ENCODE peak calls at places on chromosomes 5 and 9, in nine cellular contexts. One of them, this sample, is unnamed. For H3K27me3 and H3K4me1, the result is how much of the 10 kb centered on the place peaks cover.

GRCh38 chr5:21171038-21171437 is 1183.0 kb upstream of the CDH18 start:
- DNase-seq in HepG2: no peak
- DNase-seq in SK-N-SH: no peak
- DNase-seq in suprapubic skin: no peak
- DNase-seq in HCT116: no peak
- DNase-seq in sigmoid colon: no peak
- DNase-seq in spleen: no peak
- DNase-seq in endothelial cell of umbilical vein: no peak
- DNase-seq in H1: no peak
- DNase-seq in this sample: no peak

GRCh38 chr9:127835930-127836586 is 18.4 kb downstream of the ENG start:
- DNase-seq in spleen: no peak
- DNase-seq in endothelial cell of umbilical vein: peak
- DNase-seq in HepG2: no peak
- DNase-seq in HCT116: no peak
- DNase-seq in H1: no peak
- DNase-seq in sigmoid colon: peak
- DNase-seq in SK-N-SH: no peak
- DNase-seq in suprapubic skin: peak
- DNase-seq in this sample: no peak

GRCh38 chr5:158874343-158874742 is 225.4 kb downstream of the EBF1 start:
- DNase-seq in H1: no peak
- DNase-seq in SK-N-SH: no peak
- DNase-seq in HCT116: no peak
- DNase-seq in HepG2: no peak
- DNase-seq in suprapubic skin: no peak
- DNase-seq in sigmoid colon: no peak
- DNase-seq in endothelial cell of umbilical vein: no peak
- DNase-seq in spleen: no peak
- DNase-seq in this sample: no peak

GRCh38 chr5:124235576-124235975 is 510.9 kb downstream of the ZNF608 start:
- DNase-seq in H1: no peak
- DNase-seq in endothelial cell of umbilical vein: no peak
- DNase-seq in SK-N-SH: peak
- DNase-seq in HepG2: no peak
- DNase-seq in sigmoid colon: no peak
- DNase-seq in suprapubic skin: no peak
- DNase-seq in HCT116: no peak
- DNase-seq in spleen: no peak
- DNase-seq in this sample: no peak

GRCh38 chr5:174806729-174807128 is 82.3 kb downstream of the MSX2 start:
- DNase-seq in sigmoid colon: no peak
- DNase-seq in spleen: no peak
- DNase-seq in suprapubic skin: no peak
- DNase-seq in HCT116: no peak
- DNase-seq in HepG2: no peak
- DNase-seq in endothelial cell of umbilical vein: no peak
- DNase-seq in H1: no peak
- DNase-seq in SK-N-SH: no peak
- DNase-seq in this sample: no peak

GRCh38 chr9:34204011-34204635 is 25.3 kb downstream of the UBAP1 start:
- DNase-seq in H1: no peak
- DNase-seq in HCT116: no peak
- DNase-seq in endothelial cell of umbilical vein: no peak
- DNase-seq in suprapubic skin: no peak
- DNase-seq in spleen: no peak
- DNase-seq in SK-N-SH: no peak
- DNase-seq in sigmoid colon: no peak
- DNase-seq in HepG2: no peak
- DNase-seq in this sample: no peak

GRCh38 chr5:19314840-19315239 is 673.2 kb downstream of the CDH18 start:
- DNase-seq in suprapubic skin: peak
- DNase-seq in HCT116: no peak
- DNase-seq in sigmoid colon: no peak
- DNase-seq in spleen: no peak
- DNase-seq in HepG2: no peak
- DNase-seq in SK-N-SH: no peak
- DNase-seq in endothelial cell of umbilical vein: no peak
- DNase-seq in H1: no peak
- DNase-seq in this sample: no peak

GRCh38 chr9:136051568-136052432 is 43.3 kb downstream of the NACC2 start:
- DNase-seq in spleen: peak
- DNase-seq in SK-N-SH: peak
- DNase-seq in endothelial cell of umbilical vein: peak
- DNase-seq in HCT116: peak
- DNase-seq in sigmoid colon: peak
- DNase-seq in HepG2: peak
- DNase-seq in H1: peak
- DNase-seq in suprapubic skin: no peak
- DNase-seq in this sample: peak

GRCh38 chr9:134014946-134015345 is 10.3 kb upstream of the BRD3OS start:
- DNase-seq in suprapubic skin: no peak
- DNase-seq in endothelial cell of umbilical vein: no peak
- DNase-seq in spleen: no peak
- DNase-seq in HCT116: no peak
- DNase-seq in HepG2: no peak
- DNase-seq in sigmoid colon: no peak
- DNase-seq in H1: no peak
- DNase-seq in SK-N-SH: no peak
- DNase-seq in this sample: no peak

GRCh38 chr9:33517373-33517772 is 6.7 kb upstream of the ANKRD18B start:
- DNase-seq in sigmoid colon: no peak
- DNase-seq in HCT116: no peak
- DNase-seq in H1: no peak
- DNase-seq in endothelial cell of umbilical vein: peak
- DNase-seq in HepG2: peak
- DNase-seq in suprapubic skin: no peak
- DNase-seq in SK-N-SH: peak
- DNase-seq in spleen: no peak
- DNase-seq in this sample: no peak

GRCh38 chr9:130199605-130200004 is 27.4 kb downstream of the NCS1 start:
- DNase-seq in sigmoid colon: no peak
- DNase-seq in SK-N-SH: no peak
- DNase-seq in suprapubic skin: no peak
- DNase-seq in H1: no peak
- DNase-seq in endothelial cell of umbilical vein: no peak
- DNase-seq in spleen: no peak
- DNase-seq in HepG2: no peak
- DNase-seq in HCT116: no peak
- DNase-seq in this sample: no peak

GRCh38 chr5:177601577-177602457 is 1.9 kb downstream of the B4GALT7 start:
- DNase-seq in HCT116: no peak
- DNase-seq in spleen: no peak
- DNase-seq in SK-N-SH: no peak
- DNase-seq in sigmoid colon: no peak
- DNase-seq in HepG2: peak
- DNase-seq in endothelial cell of umbilical vein: no peak
- DNase-seq in suprapubic skin: no peak
- DNase-seq in H1: no peak
- DNase-seq in this sample: peak

GRCh38 chr5:36202521-36202961 is 39.2 kb downstream of the NADK2 start:
- DNase-seq in HCT116: no peak
- DNase-seq in HepG2: no peak
- DNase-seq in suprapubic skin: no peak
- DNase-seq in H1: no peak
- DNase-seq in sigmoid colon: no peak
- DNase-seq in SK-N-SH: no peak
- DNase-seq in spleen: no peak
- DNase-seq in endothelial cell of umbilical vein: peak
- DNase-seq in this sample: no peak

GRCh38 chr9:18442629-18443491 is 31.1 kb upstream of the ADAMTSL1 start:
- DNase-seq in spleen: peak
- DNase-seq in HCT116: peak
- DNase-seq in H1: peak
- DNase-seq in sigmoid colon: peak
- DNase-seq in HepG2: peak
- DNase-seq in suprapubic skin: peak
- DNase-seq in SK-N-SH: peak
- DNase-seq in endothelial cell of umbilical vein: peak
- DNase-seq in this sample: peak

GRCh38 chr5:164132358-164132757 is 626.9 kb downstream of the MAT2B start:
- DNase-seq in HCT116: no peak
- DNase-seq in suprapubic skin: no peak
- DNase-seq in H1: no peak
- DNase-seq in endothelial cell of umbilical vein: no peak
- DNase-seq in SK-N-SH: no peak
- DNase-seq in spleen: no peak
- DNase-seq in HepG2: no peak
- DNase-seq in sigmoid colon: no peak
- DNase-seq in this sample: no peak

GRCh38 chr9:79003514-79003913 is 568.3 kb upstream of the TLE4 start:
- DNase-seq in HCT116: no peak
- DNase-seq in HepG2: no peak
- DNase-seq in suprapubic skin: no peak
- DNase-seq in sigmoid colon: no peak
- DNase-seq in H1: no peak
- DNase-seq in endothelial cell of umbilical vein: no peak
- DNase-seq in SK-N-SH: no peak
- DNase-seq in spleen: no peak
- DNase-seq in this sample: no peak

GRCh38 chr5:141805874-141806273 is 72.3 kb downstream of the PCDH1 start:
- DNase-seq in endothelial cell of umbilical vein: peak
- DNase-seq in HepG2: no peak
- DNase-seq in H1: no peak
- DNase-seq in spleen: peak
- DNase-seq in sigmoid colon: peak
- DNase-seq in SK-N-SH: no peak
- DNase-seq in HCT116: no peak
- DNase-seq in suprapubic skin: no peak
- DNase-seq in this sample: no peak
- H3K27me3 ChIP-seq in endothelial cell of umbilical vein: under half
- H3K27me3 ChIP-seq in HepG2: under half
- H3K27me3 ChIP-seq in H1: under half
- H3K27me3 ChIP-seq in spleen: under half
- H3K27me3 ChIP-seq in sigmoid colon: half or more
- H3K27me3 ChIP-seq in SK-N-SH: half or more
- H3K27me3 ChIP-seq in HCT116: under half
- H3K27me3 ChIP-seq in suprapubic skin: half or more
- H3K27me3 ChIP-seq in this sample: under half

DNA sequence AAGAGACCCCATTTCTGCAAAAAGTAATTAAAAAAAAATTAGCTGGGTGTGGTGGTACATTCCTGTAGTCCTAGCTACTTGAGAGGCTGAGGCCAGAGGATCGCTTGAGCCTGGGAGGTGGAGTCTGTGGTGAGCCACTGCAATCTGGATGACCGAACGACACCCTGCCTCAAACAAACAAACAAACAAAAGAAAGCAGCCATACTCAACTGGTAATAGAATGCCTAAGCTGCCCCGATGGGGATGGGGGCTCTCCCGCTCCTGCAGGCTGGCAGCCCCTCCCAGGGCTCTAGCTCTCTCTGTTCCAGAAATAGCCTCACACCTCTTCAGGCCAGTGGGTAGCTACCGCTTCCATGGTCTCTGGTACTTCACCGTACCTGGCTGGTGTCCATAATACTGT is 241.8 kb downstream of the FANCC start:
- DNase-seq in endothelial cell of umbilical vein: no peak
- DNase-seq in SK-N-SH: no peak
- DNase-seq in H1: no peak
- DNase-seq in HCT116: no peak
- DNase-seq in suprapubic skin: no peak
- DNase-seq in HepG2: no peak
- DNase-seq in spleen: no peak
- DNase-seq in sigmoid colon: no peak
- DNase-seq in this sample: peak
- H3K4me1 ChIP-seq in endothelial cell of umbilical vein: under half
- H3K4me1 ChIP-seq in SK-N-SH: half or more
- H3K4me1 ChIP-seq in H1: under half
- H3K4me1 ChIP-seq in HCT116: under half
- H3K4me1 ChIP-seq in suprapubic skin: half or more
- H3K4me1 ChIP-seq in HepG2: under half
- H3K4me1 ChIP-seq in spleen: half or more
- H3K4me1 ChIP-seq in sigmoid colon: under half
- H3K4me1 ChIP-seq in this sample: half or more

GRCh38 chr9:98957826-98958225 is 14.1 kb downstream of the COL15A1 start:
- DNase-seq in HepG2: no peak
- DNase-seq in suprapubic skin: no peak
- DNase-seq in spleen: no peak
- DNase-seq in H1: no peak
- DNase-seq in endothelial cell of umbilical vein: no peak
- DNase-seq in SK-N-SH: no peak
- DNase-seq in HCT116: no peak
- DNase-seq in sigmoid colon: no peak
- DNase-seq in this sample: no peak

GRCh38 chr9:98960409-98960808 is 16.7 kb downstream of the COL15A1 start:
- DNase-seq in SK-N-SH: no peak
- DNase-seq in H1: no peak
- DNase-seq in spleen: no peak
- DNase-seq in endothelial cell of umbilical vein: no peak
- DNase-seq in HCT116: no peak
- DNase-seq in HepG2: no peak
- DNase-seq in sigmoid colon: no peak
- DNase-seq in suprapubic skin: no peak
- DNase-seq in this sample: no peak

GRCh38 chr9:98961513-98962180 is 17.9 kb downstream of the COL15A1 start:
- DNase-seq in suprapubic skin: no peak
- DNase-seq in H1: no peak
- DNase-seq in HCT116: no peak
- DNase-seq in HepG2: no peak
- DNase-seq in endothelial cell of umbilical vein: no peak
- DNase-seq in sigmoid colon: no peak
- DNase-seq in spleen: no peak
- DNase-seq in SK-N-SH: no peak
- DNase-seq in this sample: no peak

GRCh38 chr9:98955259-98955658 is 11.6 kb downstream of the COL15A1 start:
- DNase-seq in SK-N-SH: no peak
- DNase-seq in endothelial cell of umbilical vein: no peak
- DNase-seq in spleen: no peak
- DNase-seq in sigmoid colon: no peak
- DNase-seq in H1: no peak
- DNase-seq in HepG2: no peak
- DNase-seq in HCT116: no peak
- DNase-seq in suprapubic skin: no peak
- DNase-seq in this sample: no peak

GRCh38 chr9:98958271-98958989 is 14.7 kb downstream of the COL15A1 start:
- DNase-seq in suprapubic skin: no peak
- DNase-seq in spleen: no peak
- DNase-seq in SK-N-SH: no peak
- DNase-seq in sigmoid colon: no peak
- DNase-seq in endothelial cell of umbilical vein: no peak
- DNase-seq in HCT116: no peak
- DNase-seq in HepG2: no peak
- DNase-seq in H1: no peak
- DNase-seq in this sample: no peak
- TF ChIP-seq POLR2AphosphoS5 in suprapubic skin: no peak
- TF ChIP-seq POLR2AphosphoS5 in spleen: no peak
- TF ChIP-seq POLR2AphosphoS5 in SK-N-SH: no peak
- TF ChIP-seq POLR2AphosphoS5 in sigmoid colon: peak
- TF ChIP-seq POLR2AphosphoS5 in endothelial cell of umbilical vein: no peak
- TF ChIP-seq POLR2AphosphoS5 in HCT116: no peak
- TF ChIP-seq POLR2AphosphoS5 in HepG2: no peak
- TF ChIP-seq POLR2AphosphoS5 in H1: no peak
- TF ChIP-seq POLR2AphosphoS5 in this sample: peak

DNA sequence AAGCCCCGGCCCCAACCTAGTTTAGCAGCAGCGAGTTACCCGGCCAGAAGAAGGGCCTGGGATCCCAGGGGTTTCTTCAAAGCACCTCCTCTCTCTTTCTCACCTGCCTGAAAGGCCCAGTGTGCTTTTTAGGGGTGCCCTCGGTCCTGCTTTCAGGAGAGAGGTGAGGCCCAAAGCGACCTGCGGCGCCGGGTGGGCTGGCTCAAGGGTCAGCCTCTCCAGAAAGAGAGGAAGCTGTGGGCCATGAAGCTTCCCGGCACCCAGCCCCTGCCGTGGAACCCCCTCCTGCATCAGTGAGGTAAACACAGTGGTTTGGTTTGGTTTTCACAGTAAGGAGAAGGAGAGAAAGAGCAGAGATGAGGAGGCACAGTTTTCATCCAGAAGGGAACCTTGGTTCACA is 4.3 kb downstream of the FOXB2 start:
- DNase-seq in endothelial cell of umbilical vein: no peak
- DNase-seq in H1: no peak
- DNase-seq in HepG2: no peak
- DNase-seq in sigmoid colon: no peak
- DNase-seq in spleen: no peak
- DNase-seq in HCT116: no peak
- DNase-seq in suprapubic skin: no peak
- DNase-seq in SK-N-SH: no peak
- DNase-seq in this sample: no peak
- H3K27me3 ChIP-seq in endothelial cell of umbilical vein: half or more
- H3K27me3 ChIP-seq in H1: half or more
- H3K27me3 ChIP-seq in HepG2: under half
- H3K27me3 ChIP-seq in sigmoid colon: half or more
- H3K27me3 ChIP-seq in spleen: half or more
- H3K27me3 ChIP-seq in HCT116: under half
- H3K27me3 ChIP-seq in suprapubic skin: half or more
- H3K27me3 ChIP-seq in SK-N-SH: half or more
- H3K27me3 ChIP-seq in this sample: half or more